ENCODE peak calls at places on chromosomes 6 and 20, in seven cellular contexts. T, U, F, Q, X, O and K are unnamed samples.

GRCh38 chr6:13695217-13695616 is 16.4 kb downstream of the RANBP9 start:
- DNase-seq in X (no peak), O (no peak), F (no peak), U (no peak), T (no peak), Q (no peak), K (no peak)

GRCh38 chr6:111482959-111483735 is at the start of gene REV3L:
- DNase-seq in U (peak; percentile 91), X (peak; percentile 90), T (peak; percentile 90), F (peak; percentile 89), O (peak; percentile 85), Q (peak; percentile 96), K (peak; percentile 91)

GRCh38 chr20:4929686-4930397 is 71.5 kb downstream of the SLC23A2 start:
- DNase-seq in U (no peak), O (no peak), F (no peak), T (peak; percentile 18), Q (no peak), X (no peak), K (no peak)

GRCh38 chr6:161547617-161548016 is 273.8 kb upstream of the AGPAT4 start:
- DNase-seq in U (no peak), O (no peak), T (no peak), Q (no peak), F (no peak), X (no peak), K (no peak)

GRCh38 chr6:113903666-113904330 is 46.7 kb downstream of the MARCKS start:
- DNase-seq in U (peak; percentile 14), X (peak; percentile 45), T (peak; percentile 54), O (peak; percentile 25), Q (peak; percentile 52), F (peak; percentile 37), K (peak; percentile 32)

GRCh38 chr6:134312038-134312660 is 5.8 kb downstream of the SGK1 start:
- DNase-seq in X (no peak), O (no peak), U (no peak), F (no peak), Q (no peak), T (no peak), K (no peak)

GRCh38 chr20:39877792-39878191 is 811.2 kb downstream of the MAFB start:
- DNase-seq in U (no peak), F (no peak), Q (no peak), T (no peak), X (no peak), O (no peak), K (no peak)

GRCh38 chr6:85388531-85388930 is 61.4 kb upstream of the NT5E start:
- DNase-seq in Q (no peak), O (no peak), F (no peak), T (no peak), X (no peak), U (no peak), K (no peak)

GRCh38 chr20:47680804-47681529 is 104.3 kb downstream of the SULF2 start:
- DNase-seq in X (peak; percentile 82), F (no peak), T (peak; percentile 31), O (no peak), U (no peak), Q (no peak), K (no peak)

GRCh38 chr20:41151134-41151869 is 14.0 kb downstream of the PLCG1 start:
- DNase-seq in U (no peak), X (peak; percentile 80), T (no peak), Q (no peak), F (no peak), O (no peak), K (no peak)

GRCh38 chr6:112118034-112118433 is 30.6 kb downstream of the FAM229B start:
- DNase-seq in T (no peak), U (no peak), X (no peak), Q (no peak), O (no peak), F (no peak), K (no peak)

GRCh38 chr6:34508425-34508824 is 42.5 kb downstream of the PACSIN1 start:
- DNase-seq in T (no peak), Q (no peak), O (no peak), U (no peak), X (no peak), F (no peak), K (no peak)
- TF ChIP-seq CTCF in T (peak; percentile 4), Q (peak; percentile 50), O (no peak), U (no peak), X (no peak), F (no peak), K (no peak)

GRCh38 chr6:25130518-25130917 is 148.7 kb upstream of the CARMIL1 start:
- DNase-seq in F (no peak), X (no peak), O (no peak), T (peak; percentile 40), U (no peak), Q (no peak), K (no peak)

GRCh38 chr6:25132934-25133333 is 146.2 kb upstream of the CARMIL1 start:
- DNase-seq in T (no peak), F (no peak), Q (no peak), U (no peak), X (no peak), O (no peak), K (no peak)

GRCh38 chr6:25137497-25137896 is 141.7 kb upstream of the CARMIL1 start:
- DNase-seq in O (no peak), X (no peak), U (no peak), T (peak; percentile 35), Q (no peak), F (no peak), K (no peak)

GRCh38 chr6:25136879-25137278 is 142.3 kb upstream of the CARMIL1 start:
- DNase-seq in Q (no peak), T (peak; percentile 66), O (no peak), F (no peak), X (no peak), U (no peak), K (no peak)

DNA sequence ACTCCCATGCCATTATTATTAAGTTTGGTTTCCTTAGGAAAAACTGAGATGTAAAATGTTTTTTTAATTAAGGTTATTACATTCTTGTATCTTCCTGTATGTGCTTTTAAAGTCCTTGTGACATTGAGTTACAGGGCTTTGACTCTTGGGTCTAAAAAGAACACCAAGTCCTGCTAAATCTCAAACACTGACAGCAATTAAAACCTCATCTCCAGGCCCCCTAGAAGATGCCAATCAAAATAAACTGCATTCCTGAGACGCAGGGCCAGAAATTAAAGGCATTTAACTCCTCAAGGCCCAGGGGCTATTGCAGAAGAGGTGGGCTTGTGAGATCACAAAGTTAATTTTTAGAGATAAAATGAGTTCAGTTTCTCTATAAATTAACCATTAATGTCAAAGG is 145.7 kb upstream of the CARMIL1 start:
- DNase-seq in U (no peak), X (no peak), T (no peak), O (no peak), Q (no peak), F (no peak), K (no peak)
- H3K9me3 ChIP-seq in U (no peaks in the 10 kb centered on the region), X (peaks cover 19% of the 10 kb centered on the region), T (no peaks in the 10 kb centered on the region), O (no peaks in the 10 kb centered on the region), Q (peaks cover 41% of the 10 kb centered on the region), F (no peaks in the 10 kb centered on the region), K (peaks cover 9% of the 10 kb centered on the region)

GRCh38 chr20:63602321-63602720 is 24.6 kb downstream of the GMEB2 start:
- DNase-seq in O (no peak), F (peak; percentile 6), X (no peak), T (no peak), Q (no peak), U (no peak), K (no peak)
- H3K36me3 ChIP-seq in O (peaks cover 74% of the 10 kb centered on the region), F (peaks cover 4% of the 10 kb centered on the region), X (peaks cover 53% of the 10 kb centered on the region), T (peaks cover 5% of the 10 kb centered on the region), Q (peaks cover 13% of the 10 kb centered on the region), U (peaks cover 36% of the 10 kb centered on the region), K (peaks cover 74% of the 10 kb centered on the region)

GRCh38 chr6:4727671-4728435 is 48.4 kb upstream of the CDYL start:
- DNase-seq in O (no peak), T (peak; percentile 10), X (peak; percentile 69), Q (peak; percentile 68), F (no peak), U (no peak), K (no peak)
- TF ChIP-seq CTCF in O (no peak), T (no peak), X (peak; percentile 42), Q (peak; percentile 52), F (no peak), U (no peak), K (no peak)

GRCh38 chr20:29741594-29741893 is 1515.9 kb upstream of the DEFB115 start:
- DNase-seq in X (no peak), U (no peak), F (no peak), Q (peak; percentile 23), O (peak; percentile 24), T (no peak), K (no peak)

GRCh38 chr20:29744071-29744470 is 1513.4 kb upstream of the DEFB115 start:
- DNase-seq in U (no peak), X (no peak), O (no peak), Q (no peak), F (no peak), T (no peak), K (peak; percentile 55)

GRCh38 chr20:29741894-29742698 is 1515.4 kb upstream of the DEFB115 start:
- DNase-seq in Q (peak; percentile 19), X (no peak), U (no peak), F (no peak), T (no peak), O (no peak), K (peak; percentile 70)

GRCh38 chr20:29743101-29743931 is 1514.1 kb upstream of the DEFB115 start:
- DNase-seq in Q (peak; percentile 12), X (no peak), T (no peak), F (no peak), O (no peak), U (no peak), K (no peak)

GRCh38 chr20:29742699-29743100 is 1514.8 kb upstream of the DEFB115 start:
- DNase-seq in Q (peak; percentile 13), X (no peak), T (no peak), U (no peak), F (no peak), O (no peak), K (no peak)
- H3K9me3 ChIP-seq in Q (peaks cover 20% of the 10 kb centered on the region), X (peaks cover 71% of the 10 kb centered on the region), T (no peaks in the 10 kb centered on the region), U (no peaks in the 10 kb centered on the region), F (no peaks in the 10 kb centered on the region), O (peaks cover 13% of the 10 kb centered on the region), K (peaks cover 58% of the 10 kb centered on the region)

DNA sequence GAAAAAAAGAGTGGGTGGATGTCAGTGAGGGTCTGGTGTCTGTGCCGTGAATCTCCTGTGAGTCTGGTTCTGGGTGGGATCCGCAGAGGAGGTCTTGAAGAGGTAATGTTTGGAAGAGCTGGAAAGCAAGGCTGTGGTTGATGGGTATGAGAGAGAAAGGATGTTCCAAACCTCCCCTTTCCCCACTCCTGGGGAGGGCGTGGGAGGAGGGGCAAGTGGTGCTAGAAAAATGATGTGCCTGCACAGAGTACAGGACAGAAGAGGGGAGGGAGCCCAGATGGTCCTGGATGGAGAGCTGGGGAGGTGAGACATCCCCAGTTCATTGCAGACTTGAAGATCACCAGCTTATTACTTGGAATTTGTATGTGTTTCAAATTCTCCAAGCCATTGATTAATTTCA is 3.1 kb downstream of the CNPY3 start:
- DNase-seq in X (no peak), U (no peak), Q (no peak), F (no peak), T (no peak), O (no peak), K (no peak)
- H3K36me3 ChIP-seq in X (peaks cover 34% of the 10 kb centered on the region), U (peaks cover 20% of the 10 kb centered on the region), Q (peaks cover 44% of the 10 kb centered on the region), F (no peaks in the 10 kb centered on the region), T (peaks cover 25% of the 10 kb centered on the region), O (peaks cover 42% of the 10 kb centered on the region), K (peaks cover 39% of the 10 kb centered on the region)